ENCODE peak calls at places on chromosomes 4 and X, in six cellular contexts. One of them, this sample, is unnamed.

GRCh38 chr4:114600672-114601071 is 2.1 kb downstream of the UGT8 start:
- DNase-seq in mesendoderm: no peak
- DNase-seq in H9: no peak
- DNase-seq in H1: no peak
- DNase-seq in neuronal stem cell: no peak
- DNase-seq in IMR-90: no peak
- DNase-seq in this sample: peak

GRCh38 chrX:4936315-4936714 is 1222.9 kb upstream of the PRKX start:
- DNase-seq in IMR-90: no peak
- DNase-seq in H9: no peak
- DNase-seq in H1: no peak
- DNase-seq in mesendoderm: no peak
- DNase-seq in neuronal stem cell: no peak
- DNase-seq in this sample: no peak

GRCh38 chr4:101346312-101346561 is 1.1 kb downstream of the PPP3CA start:
- DNase-seq in H9: no peak
- DNase-seq in H1: no peak
- DNase-seq in mesendoderm: no peak
- DNase-seq in neuronal stem cell: no peak
- DNase-seq in IMR-90: no peak
- DNase-seq in this sample: no peak

GRCh38 chrX:80022363-80023031 is 7.9 kb downstream of the TBX22 start:
- DNase-seq in neuronal stem cell: peak
- DNase-seq in mesendoderm: peak
- DNase-seq in H9: peak
- DNase-seq in IMR-90: no peak
- DNase-seq in H1: no peak
- DNase-seq in this sample: no peak

GRCh38 chr4:82519072-82519471 is 42.7 kb downstream of the TMEM150C start:
- DNase-seq in neuronal stem cell: no peak
- DNase-seq in IMR-90: peak
- DNase-seq in H1: no peak
- DNase-seq in mesendoderm: no peak
- DNase-seq in H9: no peak
- DNase-seq in this sample: peak

GRCh38 chrX:68808686-68809357 is 20.0 kb upstream of the EFNB1 start:
- DNase-seq in H9: peak
- DNase-seq in IMR-90: no peak
- DNase-seq in mesendoderm: peak
- DNase-seq in H1: no peak
- DNase-seq in neuronal stem cell: no peak
- DNase-seq in this sample: peak

GRCh38 chr4:145589923-145590702 is 29.1 kb upstream of the MMAA start:
- DNase-seq in neuronal stem cell: no peak
- DNase-seq in IMR-90: no peak
- DNase-seq in mesendoderm: no peak
- DNase-seq in H1: no peak
- DNase-seq in H9: no peak
- DNase-seq in this sample: no peak

GRCh38 chr4:3879681-3880594 is 113.8 kb downstream of the ADRA2C start:
- DNase-seq in H1: no peak
- DNase-seq in mesendoderm: no peak
- DNase-seq in H9: no peak
- DNase-seq in neuronal stem cell: no peak
- DNase-seq in IMR-90: no peak
- DNase-seq in this sample: no peak

GRCh38 chrX:154030266-154030665 is 10.6 kb upstream of the IRAK1 start:
- DNase-seq in IMR-90: no peak
- DNase-seq in H1: no peak
- DNase-seq in mesendoderm: no peak
- DNase-seq in H9: no peak
- DNase-seq in neuronal stem cell: no peak
- DNase-seq in this sample: no peak

GRCh38 chr4:117831060-117831683 is 203.1 kb upstream of the NDST3 start:
- DNase-seq in neuronal stem cell: no peak
- DNase-seq in H1: no peak
- DNase-seq in H9: no peak
- DNase-seq in IMR-90: no peak
- DNase-seq in mesendoderm: no peak
- DNase-seq in this sample: no peak
- H3K23ac ChIP-seq in neuronal stem cell: no peak
- H3K23ac ChIP-seq in H1: no peak
- H3K23ac ChIP-seq in H9: no peak
- H3K23ac ChIP-seq in IMR-90: no peak
- H3K23ac ChIP-seq in mesendoderm: no peak
- H3K23ac ChIP-seq in this sample: no peak

GRCh38 chr4:16582526-16582925 is 315.9 kb downstream of the LDB2 start:
- DNase-seq in mesendoderm: peak
- DNase-seq in H9: peak
- DNase-seq in H1: peak
- DNase-seq in IMR-90: no peak
- DNase-seq in neuronal stem cell: no peak
- DNase-seq in this sample: no peak
- H2BK15ac ChIP-seq in mesendoderm: no peak
- H2BK15ac ChIP-seq in H9: no peak
- H2BK15ac ChIP-seq in H1: no peak
- H2BK15ac ChIP-seq in IMR-90: no peak
- H2BK15ac ChIP-seq in neuronal stem cell: no peak
- H2BK15ac ChIP-seq in this sample: no peak

GRCh38 chr4:112946127-112946526 is 103.3 kb upstream of the ANK2 start:
- DNase-seq in H1: no peak
- DNase-seq in IMR-90: no peak
- DNase-seq in mesendoderm: no peak
- DNase-seq in H9: peak
- DNase-seq in neuronal stem cell: no peak
- DNase-seq in this sample: no peak
- H3K23ac ChIP-seq in H1: no peak
- H3K23ac ChIP-seq in IMR-90: no peak
- H3K23ac ChIP-seq in mesendoderm: no peak
- H3K23ac ChIP-seq in H9: no peak
- H3K23ac ChIP-seq in neuronal stem cell: no peak
- H3K23ac ChIP-seq in this sample: no peak

GRCh38 chr4:65249111-65249510 is 421.2 kb downstream of the EPHA5 start:
- DNase-seq in mesendoderm: peak
- DNase-seq in IMR-90: no peak
- DNase-seq in H1: no peak
- DNase-seq in neuronal stem cell: no peak
- DNase-seq in H9: no peak
- DNase-seq in this sample: no peak
- H2BK15ac ChIP-seq in mesendoderm: no peak
- H2BK15ac ChIP-seq in IMR-90: no peak
- H2BK15ac ChIP-seq in H1: no peak
- H2BK15ac ChIP-seq in neuronal stem cell: no peak
- H2BK15ac ChIP-seq in H9: no peak
- H2BK15ac ChIP-seq in this sample: no peak

GRCh38 chr4:654526-654845 is 19.6 kb downstream of the ATP5ME start:
- DNase-seq in H1: no peak
- DNase-seq in IMR-90: no peak
- DNase-seq in H9: no peak
- DNase-seq in mesendoderm: no peak
- DNase-seq in neuronal stem cell: no peak
- DNase-seq in this sample: no peak

GRCh38 chr4:655735-656151 is 18.3 kb downstream of the ATP5ME start:
- DNase-seq in H1: no peak
- DNase-seq in H9: no peak
- DNase-seq in IMR-90: no peak
- DNase-seq in mesendoderm: no peak
- DNase-seq in neuronal stem cell: no peak
- DNase-seq in this sample: no peak

GRCh38 chr4:653080-653821 is 20.8 kb downstream of the ATP5ME start:
- DNase-seq in H9: no peak
- DNase-seq in H1: no peak
- DNase-seq in mesendoderm: no peak
- DNase-seq in IMR-90: no peak
- DNase-seq in neuronal stem cell: no peak
- DNase-seq in this sample: no peak

GRCh38 chr4:654871-655734 is 19.0 kb downstream of the ATP5ME start:
- DNase-seq in IMR-90: no peak
- DNase-seq in mesendoderm: no peak
- DNase-seq in H9: no peak
- DNase-seq in neuronal stem cell: no peak
- DNase-seq in H1: no peak
- DNase-seq in this sample: no peak

GRCh38 chr4:653831-654525 is 20.1 kb downstream of the ATP5ME start:
- DNase-seq in H1: no peak
- DNase-seq in neuronal stem cell: no peak
- DNase-seq in IMR-90: no peak
- DNase-seq in H9: no peak
- DNase-seq in mesendoderm: no peak
- DNase-seq in this sample: no peak
- H3K23ac ChIP-seq in H1: no peak
- H3K23ac ChIP-seq in neuronal stem cell: peak
- H3K23ac ChIP-seq in IMR-90: no peak
- H3K23ac ChIP-seq in H9: no peak
- H3K23ac ChIP-seq in mesendoderm: no peak
- H3K23ac ChIP-seq in this sample: no peak

This sample was measured in mesenchymal stem cell.